ENCODE peak calls at places on chromosomes 11 and 22, in nine cellular contexts. Y is HCT116, K is lower lobe of right lung, A is AG10803, B is endodermal cell, O is stomach, F is nephron progenitor cell, E is cardiac fibroblast, N is AG04449. V is an unnamed sample.

GRCh38 chr11:3840870-3841425 is at the start of gene RHOG:
- DNase-seq in Y (no peak), K (peak; percentile 90), A (peak; percentile 83), B (peak; percentile 93), O (peak; percentile 81), F (peak; percentile 82), E (no peak), N (no peak), V (peak; percentile 38)

GRCh38 chr22:35638408-35638807 is 9.8 kb upstream of the APOL6 start:
- DNase-seq in Y (no peak), K (peak; percentile 58), A (peak; percentile 95), B (no peak), O (no peak), F (no peak), E (peak; percentile 76), N (peak; percentile 47), V (no peak)

GRCh38 chr11:133149698-133150097 is 382.6 kb downstream of the OPCML start:
- DNase-seq in Y (no peak), K (no peak), A (no peak), B (no peak), O (no peak), F (no peak), E (no peak), N (no peak), V (no peak)

GRCh38 chr22:33909075-33909458 is 11.2 kb downstream of the LARGE1 start:
- DNase-seq in Y (no peak), K (no peak), A (peak; percentile 81), B (no peak), O (no peak), F (no peak), E (peak; percentile 58), N (peak; percentile 54), V (no peak)

GRCh38 chr22:22450343-22450839 is 58.2 kb downstream of the ZNF280B start:
- DNase-seq in Y (no peak), K (peak; percentile 53), A (no peak), B (no peak), O (peak; percentile 27), F (no peak), E (no peak), N (no peak), V (no peak)

GRCh38 chr11:120810251-120810650 is 213.7 kb upstream of the TBCEL start:
- DNase-seq in Y (no peak), K (no peak), A (no peak), B (no peak), O (no peak), F (no peak), E (peak; percentile 2), N (no peak), V (no peak)

GRCh38 chr11:130344846-130345245 is 30.1 kb upstream of the ZBTB44 start:
- DNase-seq in Y (no peak), K (no peak), A (no peak), B (no peak), O (no peak), F (no peak), E (no peak), N (no peak), V (no peak)

GRCh38 chr11:111120221-111120620 is 125.3 kb upstream of the POU2AF2 start:
- DNase-seq in Y (no peak), K (no peak), A (no peak), B (no peak), O (no peak), F (no peak), E (no peak), N (no peak), V (no peak)

GRCh38 chr22:47029244-47030001 is 267.0 kb downstream of the TBC1D22A start:
- DNase-seq in Y (no peak), K (peak; percentile 24), A (no peak), B (no peak), O (no peak), F (no peak), E (no peak), N (no peak), V (no peak)

GRCh38 chr22:34973016-34973415 is 92.9 kb upstream of the ISX start:
- DNase-seq in Y (no peak), K (no peak), A (peak; percentile 20), B (peak; percentile 55), O (no peak), F (no peak), E (no peak), N (no peak), V (no peak)

GRCh38 chr11:134691985-134692384 is 279.9 kb upstream of the B3GAT1 start:
- DNase-seq in Y (no peak), K (no peak), A (peak; percentile 4), B (no peak), O (no peak), F (no peak), E (no peak), N (no peak), V (no peak)

GRCh38 chr11:104956528-104956927 is 11.8 kb downstream of the CASP4 start:
- DNase-seq in Y (no peak), K (no peak), A (no peak), B (no peak), O (no peak), F (no peak), E (peak; percentile 23), N (no peak), V (no peak)

GRCh38 chr11:44749160-44749559 is 22.4 kb downstream of the TSPAN18 start:
- DNase-seq in Y (no peak), K (no peak), A (peak; percentile 81), B (peak; percentile 19), O (no peak), F (no peak), E (no peak), N (no peak), V (no peak)

GRCh38 chr22:33923660-33924246 is 3.5 kb upstream of the LARGE1 start:
- DNase-seq in Y (peak; percentile 27), K (no peak), A (peak; percentile 74), B (peak; percentile 85), O (peak; percentile 71), F (peak; percentile 70), E (peak; percentile 86), N (no peak), V (no peak)

GRCh38 chr11:130404727-130405126 is 23.7 kb downstream of the ADAMTS8 start:
- DNase-seq in Y (no peak), K (no peak), A (no peak), B (peak; percentile 70), O (no peak), F (no peak), E (no peak), N (no peak), V (no peak)

DNA sequence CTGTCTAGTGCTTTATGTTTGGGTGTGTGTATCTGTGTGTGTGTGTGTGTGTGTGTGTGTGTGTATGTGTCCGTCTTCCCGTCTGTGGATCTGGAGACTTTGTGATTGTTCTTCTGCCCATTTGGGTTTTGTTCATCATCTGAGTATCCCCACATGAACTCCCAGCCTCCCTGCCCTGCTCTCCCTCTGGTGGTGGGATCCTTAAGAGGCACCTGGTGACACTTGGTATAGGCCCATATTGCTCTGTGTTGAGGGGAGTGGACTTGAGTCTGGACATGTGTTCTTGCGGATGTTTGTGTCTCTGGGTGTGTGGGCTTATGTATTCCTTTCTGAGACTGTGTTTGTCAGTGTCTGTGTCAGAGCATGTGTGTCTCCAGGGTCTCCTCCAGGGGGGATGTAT is 15.3 kb downstream of the RCOR2 start:
- DNase-seq in Y (no peak), K (no peak), A (no peak), B (peak; percentile 74), O (no peak), F (no peak), E (peak; percentile 41), N (no peak), V (no peak)
- TF ChIP-seq CTCF in Y (peak; percentile 47), K (no peak), A (peak; percentile 50), B (peak; percentile 69), O (no peak), F (no peak), E (peak; percentile 36), N (peak; percentile 52), V (peak; percentile 2)

GRCh38 chr11:32154275-32154674 is 63.4 kb downstream of the RCN1 start:
- DNase-seq in Y (peak; percentile 51), K (no peak), A (peak; percentile 30), B (no peak), O (no peak), F (no peak), E (peak; percentile 55), N (no peak), V (no peak)
- TF ChIP-seq CTCF in Y (peak; percentile 49), K (no peak), A (peak; percentile 21), B (peak; percentile 57), O (no peak), F (no peak), E (no peak), N (no peak), V (peak; percentile 3)

GRCh38 chr11:39442177-39442576 is 2017.3 kb downstream of the LRRC4C start:
- DNase-seq in Y (no peak), K (no peak), A (no peak), B (no peak), O (no peak), F (no peak), E (no peak), N (no peak), V (no peak)

GRCh38 chr11:39443424-39444022 is 2015.9 kb downstream of the LRRC4C start:
- DNase-seq in Y (no peak), K (no peak), A (no peak), B (no peak), O (no peak), F (no peak), E (no peak), N (no peak), V (no peak)
- TF ChIP-seq CTCF in Y (no peak), K (no peak), A (no peak), B (no peak), O (no peak), F (no peak), E (no peak), N (no peak), V (no peak)

GRCh38 chr11:114316980-114317675 is 20.9 kb downstream of the NNMT start:
- DNase-seq in Y (no peak), K (no peak), A (no peak), B (no peak), O (no peak), F (no peak), E (peak; percentile 90), N (no peak), V (no peak)

GRCh38 chr11:114318361-114318760 is 22.2 kb downstream of the NNMT start:
- DNase-seq in Y (no peak), K (no peak), A (no peak), B (no peak), O (no peak), F (no peak), E (peak; percentile 9), N (no peak), V (no peak)

GRCh38 chr11:114319716-114320328 is 23.6 kb downstream of the NNMT start:
- DNase-seq in Y (no peak), K (no peak), A (no peak), B (peak; percentile 66), O (no peak), F (no peak), E (peak; percentile 30), N (no peak), V (no peak)

GRCh38 chr11:114315749-114316368 is 19.7 kb downstream of the NNMT start:
- DNase-seq in Y (no peak), K (peak; percentile 54), A (no peak), B (peak; percentile 59), O (peak; percentile 60), F (no peak), E (peak; percentile 44), N (no peak), V (no peak)

GRCh38 chr11:114317738-114318137 is 21.5 kb downstream of the NNMT start:
- DNase-seq in Y (peak; percentile 13), K (no peak), A (peak; percentile 69), B (peak; percentile 86), O (no peak), F (peak; percentile 37), E (peak; percentile 64), N (no peak), V (no peak)
- TF ChIP-seq CTCF in Y (peak; percentile 48), K (peak; percentile 43), A (peak; percentile 54), B (peak; percentile 79), O (no peak), F (peak; percentile 39), E (peak; percentile 36), N (peak; percentile 69), V (peak; percentile 46)

GRCh38 chr22:17234144-17234623 is 14.9 kb upstream of the ADA2 start:
- DNase-seq in Y (peak; percentile 34), K (peak; percentile 33), A (no peak), B (peak; percentile 97), O (no peak), F (peak; percentile 45), E (peak; percentile 19), N (no peak), V (no peak)
- TF ChIP-seq CTCF in Y (peak; percentile 45), K (no peak), A (no peak), B (peak; percentile 78), O (no peak), F (peak; percentile 35), E (no peak), N (no peak), V (no peak)